ENCODE peak calls at places on chromosomes 3 and 15, in five cellular contexts. Y is heart right ventricle, T is fibroblast of the aortic adventitia, O is OCI-LY7, F is nephron progenitor cell. G is an unnamed sample.

GRCh38 chr15:65791335-65792129 is 561 bp downstream of the DENND4A start:
- DNase-seq in Y (peak), F (peak), O (peak), T (peak), G (peak)

GRCh38 chr15:46502668-46503067 is 867.8 kb downstream of the SQOR start:
- DNase-seq in F (no peak), T (no peak), O (peak), Y (no peak), G (no peak)

GRCh38 chr3:128786434-128787020 is 60.5 kb downstream of the RAB7A start:
- DNase-seq in T (peak), O (no peak), F (no peak), Y (no peak), G (no peak)

GRCh38 chr3:186567072-186567921 is at the start of gene TBCCD1:
- DNase-seq in Y (peak), O (peak), T (peak), F (peak), G (peak)

GRCh38 chr3:41581700-41582099 is 380.2 kb downstream of the ULK4 start:
- DNase-seq in Y (no peak), T (no peak), O (peak), F (no peak), G (no peak)

GRCh38 chr3:193837347-193837827 is 244.4 kb downstream of the OPA1 start:
- DNase-seq in T (no peak), O (no peak), Y (no peak), F (no peak), G (no peak)

GRCh38 chr15:70605606-70606410 is 157.6 kb downstream of the UACA start:
- DNase-seq in T (peak), Y (peak), O (no peak), F (no peak), G (no peak)

GRCh38 chr3:69866988-69867720 is 127.9 kb downstream of the MITF start:
- DNase-seq in T (peak), Y (no peak), O (no peak), F (no peak), G (no peak)

GRCh38 chr3:119239421-119239820 is 1.3 kb downstream of the B4GALT4 start:
- DNase-seq in F (no peak), T (peak), O (peak), Y (no peak), G (no peak)

GRCh38 chr15:25385986-25386385 is 52.8 kb downstream of the UBE3A start:
- DNase-seq in O (no peak), T (no peak), Y (no peak), F (no peak), G (no peak)

GRCh38 chr15:39336926-39337325 is 244.0 kb upstream of the THBS1 start:
- DNase-seq in O (no peak), T (no peak), F (no peak), Y (no peak), G (no peak)

GRCh38 chr3:131717493-131717892 is 214.7 kb upstream of the MRPL3 start:
- DNase-seq in T (no peak), F (no peak), Y (no peak), O (no peak), G (no peak)

GRCh38 chr15:62068071-62068786 is 1.5 kb downstream of the C2CD4A start:
- DNase-seq in T (peak), Y (peak), O (no peak), F (peak), G (peak)

GRCh38 chr3:31166249-31166885 is 271.9 kb upstream of the GADL1 start:
- DNase-seq in F (no peak), T (peak), Y (no peak), O (no peak), G (no peak)

GRCh38 chr3:114615535-114616064 is 321.8 kb downstream of the TIGIT start:
- DNase-seq in T (no peak), O (no peak), F (no peak), Y (no peak), G (no peak)

GRCh38 chr15:64426845-64427465 is 33.4 kb upstream of the ZNF609 start:
- DNase-seq in T (peak), F (no peak), Y (no peak), O (peak), G (no peak)

GRCh38 chr3:4995500-4996053 is 16.3 kb downstream of the BHLHE40 start:
- DNase-seq in T (peak), O (no peak), F (no peak), Y (no peak), G (no peak)

GRCh38 chr15:65391732-65392131 is 13.9 kb upstream of the IGDCC3 start:
- DNase-seq in T (no peak), Y (no peak), O (no peak), F (no peak), G (no peak)

GRCh38 chr3:100578646-100579045 is 30.8 kb upstream of the ADGRG7 start:
- DNase-seq in O (no peak), Y (no peak), T (no peak), F (no peak), G (no peak)

GRCh38 chr3:133393691-133394474 is 6.0 kb upstream of the BFSP2 start:
- DNase-seq in T (peak), F (no peak), O (no peak), Y (no peak), G (no peak)

GRCh38 chr15:95017950-95018349 is 786.6 kb downstream of the MCTP2 start:
- DNase-seq in T (no peak), F (no peak), O (no peak), Y (peak), G (no peak)

GRCh38 chr15:45091581-45091980 is 22.4 kb downstream of the DUOX2 start:
- DNase-seq in O (no peak), T (no peak), Y (peak), F (no peak), G (no peak)

GRCh38 chr15:76973362-76973743 is 21.6 kb upstream of the PSTPIP1 start:
- DNase-seq in Y (peak), F (peak), O (peak), T (peak), G (no peak)

GRCh38 chr15:62126364-62126763 is 38.7 kb downstream of the C2CD4B start:
- DNase-seq in Y (no peak), F (no peak), T (no peak), O (no peak), G (no peak)

GRCh38 chr15:48667701-48668100 is 22.2 kb upstream of the FBN1 start:
- DNase-seq in F (no peak), Y (no peak), O (no peak), T (peak), G (no peak)

GRCh38 chr3:15502616-15503015 is 18.9 kb downstream of the COLQ start:
- DNase-seq in F (no peak), Y (no peak), O (no peak), T (no peak), G (no peak)

GRCh38 chr15:78715930-78716329 is 74.9 kb upstream of the CHRNB4 start:
- DNase-seq in O (no peak), Y (no peak), T (peak), F (no peak), G (no peak)

GRCh38 chr3:171789759-171790505 is 20.4 kb downstream of the PLD1 start:
- DNase-seq in O (no peak), F (no peak), T (no peak), Y (no peak), G (no peak)

GRCh38 chr15:98978153-98978552 is 29.4 kb downstream of the PGPEP1L start:
- DNase-seq in Y (no peak), T (no peak), O (no peak), F (no peak), G (no peak)

GRCh38 chr3:152969557-152970300 is 134.8 kb downstream of the P2RY1 start:
- DNase-seq in O (no peak), F (no peak), T (peak), Y (no peak), G (no peak)

GRCh38 chr3:51977449-51978142 is 2.7 kb downstream of the ABHD14A start:
- DNase-seq in F (no peak), O (peak), Y (no peak), T (no peak), G (no peak)

GRCh38 chr3:112499328-112499727 is at the start of gene BTLA:
- DNase-seq in O (peak), Y (no peak), F (no peak), T (no peak), G (no peak)

GRCh38 chr3:101725192-101725889 is 927 bp downstream of the CEP97 start:
- DNase-seq in T (no peak), Y (peak), O (peak), F (peak), G (no peak)

DNA sequence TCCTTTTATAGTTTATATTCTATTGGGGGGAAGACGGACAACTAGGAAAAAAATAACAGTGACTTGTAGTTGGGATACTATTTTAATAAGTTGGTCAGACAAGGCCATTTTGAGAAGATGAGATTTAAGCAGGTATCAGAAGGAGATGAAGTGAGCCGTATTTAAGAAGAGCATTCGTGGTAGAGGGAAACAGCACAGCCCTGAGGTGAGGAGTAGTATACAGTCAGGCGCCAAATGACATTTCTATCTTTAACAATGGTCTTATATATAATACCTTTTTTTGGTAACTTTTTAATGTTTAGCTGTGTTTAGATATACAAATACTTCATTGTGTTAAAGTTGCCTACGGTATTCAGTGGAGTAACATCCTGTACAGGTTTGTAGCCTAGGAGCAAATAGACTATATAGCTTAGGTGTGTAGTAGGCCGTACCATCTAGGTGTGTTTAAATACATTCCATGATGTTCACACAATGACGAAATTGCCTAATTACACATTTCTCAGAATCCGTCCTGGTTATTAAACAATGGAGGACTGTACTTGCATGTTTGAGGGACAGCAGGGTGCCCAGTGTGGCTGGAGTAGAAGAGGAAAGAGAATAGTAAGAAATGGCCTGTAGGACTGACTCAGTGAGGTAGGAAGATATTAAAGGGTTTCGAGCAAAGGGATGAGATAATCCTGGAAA is 1.6 kb downstream of the NKTR start:
- DNase-seq in T (no peak), Y (no peak), O (peak), F (no peak), G (no peak)
- TF ChIP-seq CTCF in T (no peak), Y (no peak), O (peak), F (peak), G (peak)

DNA sequence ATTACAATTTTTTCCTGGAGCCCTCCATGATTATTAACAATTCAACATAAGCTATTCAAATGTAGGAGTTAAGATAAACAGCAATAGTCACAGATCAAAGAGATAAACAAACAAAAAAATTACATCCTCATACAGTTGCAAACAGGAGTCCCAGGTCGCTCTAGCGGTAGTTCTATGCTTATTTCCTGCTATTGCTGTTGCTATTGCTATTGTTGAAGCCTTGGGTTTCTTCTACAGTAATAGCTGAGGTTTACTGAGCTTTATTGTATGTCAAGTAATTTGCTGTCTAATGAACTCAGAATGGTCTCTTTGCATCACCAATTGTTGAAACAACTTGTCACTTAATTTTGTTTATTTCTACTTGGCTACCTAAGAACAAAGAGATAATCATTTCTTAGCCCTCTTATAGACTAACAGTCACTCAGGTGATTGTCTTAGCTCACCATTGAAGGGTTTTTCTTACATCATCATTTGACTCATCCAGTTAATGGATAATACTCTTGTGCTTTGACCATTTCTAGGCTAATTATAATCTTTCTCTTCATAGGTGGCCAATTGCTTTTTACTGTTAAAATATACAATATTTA is 654.6 kb downstream of the MECOM start:
- DNase-seq in T (no peak), Y (no peak), O (no peak), F (no peak), G (no peak)
- TF ChIP-seq CTCF in T (no peak), Y (no peak), O (no peak), F (no peak), G (no peak)

GRCh38 chr15:100259266-100259665 is 82.5 kb downstream of the ADAMTS17 start:
- DNase-seq in Y (no peak), F (no peak), T (no peak), O (no peak), G (peak)

GRCh38 chr15:100264994-100265640 is 76.7 kb downstream of the ADAMTS17 start:
- DNase-seq in T (no peak), Y (no peak), F (no peak), O (no peak), G (peak)

GRCh38 chr15:100263031-100263430 is 78.7 kb downstream of the ADAMTS17 start:
- DNase-seq in O (no peak), T (no peak), F (no peak), Y (no peak), G (no peak)

GRCh38 chr15:100263721-100264455 is 77.9 kb downstream of the ADAMTS17 start:
- DNase-seq in O (no peak), T (no peak), Y (no peak), F (no peak), G (peak)

GRCh38 chr15:100261302-100262240 is 80.2 kb downstream of the ADAMTS17 start:
- DNase-seq in F (no peak), T (no peak), O (no peak), Y (no peak), G (peak)
- TF ChIP-seq CTCF in F (no peak), T (no peak), O (no peak), Y (no peak), G (no peak)

GRCh38 chr3:14426305-14426620 is 23.9 kb downstream of the SLC6A6 start:
- DNase-seq in F (no peak), T (no peak), O (no peak), Y (no peak), G (no peak)

GRCh38 chr3:14423197-14423743 is 20.9 kb downstream of the SLC6A6 start:
- DNase-seq in T (no peak), O (no peak), Y (no peak), F (no peak), G (no peak)

GRCh38 chr3:14424711-14425573 is 22.5 kb downstream of the SLC6A6 start:
- DNase-seq in F (no peak), O (no peak), T (no peak), Y (no peak), G (no peak)

GRCh38 chr3:14423963-14424362 is 21.6 kb downstream of the SLC6A6 start:
- DNase-seq in F (no peak), T (no peak), O (no peak), Y (no peak), G (no peak)

DNA sequence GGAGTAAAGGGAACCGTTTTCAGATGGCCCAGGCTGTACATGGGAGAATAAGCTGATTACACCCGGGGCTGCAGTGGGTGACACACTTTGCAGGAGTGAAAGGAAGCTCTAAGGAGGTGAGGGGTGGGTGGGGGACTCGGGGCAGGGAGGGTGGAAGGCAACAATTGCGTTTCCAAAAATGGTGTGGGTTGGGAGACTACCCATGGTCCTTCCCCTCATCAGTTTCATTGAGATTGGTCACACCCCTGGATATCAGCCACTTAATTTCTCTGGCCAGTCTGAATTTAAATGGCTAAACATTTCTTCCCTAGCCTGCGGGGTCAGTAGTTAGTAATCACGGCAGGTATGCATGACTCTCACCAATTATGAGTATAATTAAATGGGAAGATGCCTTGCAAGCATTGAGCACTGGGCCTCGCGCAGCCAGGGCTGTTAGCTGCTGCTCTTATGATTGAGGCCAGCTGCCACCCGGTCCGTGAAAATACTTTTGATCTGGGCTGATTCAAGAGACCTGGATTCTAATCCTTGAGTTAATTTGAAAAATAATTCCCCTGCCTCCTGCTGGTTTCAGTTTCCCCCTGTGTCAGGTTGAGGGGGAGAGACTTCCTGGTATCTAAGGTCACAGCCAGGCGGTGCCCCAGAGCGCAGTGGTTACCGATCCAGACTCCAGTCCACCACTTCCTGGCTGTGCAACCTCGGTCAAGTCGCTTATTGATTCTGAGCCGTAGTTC is 23.3 kb downstream of the SLC6A6 start:
- DNase-seq in F (no peak), T (no peak), O (peak), Y (no peak), G (no peak)
- TF ChIP-seq CTCF in F (no peak), T (no peak), O (peak), Y (no peak), G (no peak)

GRCh38 chr3:54533856-54534255 is 394.0 kb downstream of the LRTM1 start:
- DNase-seq in F (no peak), Y (no peak), T (no peak), O (no peak), G (no peak)
- TF ChIP-seq CTCF in F (no peak), Y (no peak), T (no peak), O (no peak), G (no peak)

DNA sequence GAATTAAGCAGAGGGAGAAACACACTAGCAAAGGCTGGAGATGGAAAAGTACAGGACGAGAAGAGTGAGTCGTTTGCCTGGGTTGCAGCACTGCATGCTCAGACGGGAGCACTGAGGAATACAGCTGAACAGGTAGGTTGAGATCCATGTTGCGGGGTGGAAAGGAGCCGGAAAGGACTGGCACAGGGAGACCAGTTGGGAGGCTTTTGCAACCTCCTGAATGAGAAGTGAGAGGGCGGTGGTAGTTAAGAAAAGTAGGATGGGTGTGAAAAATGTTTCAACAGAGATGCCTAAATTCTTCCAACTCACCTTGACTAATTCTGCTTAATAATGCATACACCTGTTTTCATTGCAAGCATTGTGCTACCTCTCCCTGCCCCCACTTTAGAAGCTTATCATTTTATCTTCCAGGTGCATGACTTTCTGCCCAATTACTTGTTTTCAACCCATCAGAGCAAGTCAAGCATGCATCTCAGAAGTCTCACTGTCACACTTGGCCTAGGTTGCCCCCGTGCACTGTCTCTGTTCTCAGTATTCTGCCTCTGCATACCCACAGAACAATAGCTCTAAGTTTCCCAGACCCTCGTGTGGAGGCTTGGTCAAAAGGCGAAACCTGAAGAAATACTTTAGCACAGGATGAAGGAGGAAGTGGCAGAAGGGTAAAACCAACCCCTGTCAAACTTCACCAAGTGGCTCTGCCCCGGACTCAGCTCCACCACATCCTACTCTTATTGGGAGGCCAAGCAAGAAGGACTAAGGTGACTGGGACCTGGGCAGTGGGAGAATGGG is 199.3 kb upstream of the BCL6 start:
- DNase-seq in Y (no peak), O (peak), T (no peak), F (no peak), G (no peak)
- TF ChIP-seq CTCF in Y (no peak), O (no peak), T (no peak), F (no peak), G (no peak)

GRCh38 chr3:140296796-140297352 is 361.9 kb downstream of the CLSTN2 start:
- DNase-seq in T (peak), F (no peak), O (no peak), Y (no peak), G (no peak)
- TF ChIP-seq CTCF in T (no peak), F (no peak), O (no peak), Y (no peak), G (no peak)

GRCh38 chr15:67186226-67186649 is 68.2 kb downstream of the AAGAB start:
- DNase-seq in F (no peak), T (peak), Y (peak), O (no peak), G (no peak)
- TF ChIP-seq CTCF in F (no peak), T (no peak), Y (no peak), O (no peak), G (no peak)

GRCh38 chr3:61679103-61679502 is 117.7 kb downstream of the PTPRG start:
- DNase-seq in Y (no peak), O (no peak), F (no peak), T (no peak), G (no peak)

GRCh38 chr3:61681636-61682035 is 120.3 kb downstream of the PTPRG start:
- DNase-seq in O (no peak), F (no peak), T (no peak), Y (no peak), G (no peak)

GRCh38 chr3:61682671-61683408 is 121.5 kb downstream of the PTPRG start:
- DNase-seq in T (no peak), O (no peak), Y (no peak), F (no peak), G (no peak)

GRCh38 chr3:61683409-61684261 is 122.3 kb downstream of the PTPRG start:
- DNase-seq in Y (no peak), T (no peak), F (no peak), O (no peak), G (no peak)

GRCh38 chr3:61680617-61681016 is 119.2 kb downstream of the PTPRG start:
- DNase-seq in F (no peak), Y (no peak), O (no peak), T (no peak), G (no peak)
- TF ChIP-seq CTCF in F (no peak), Y (no peak), O (no peak), T (no peak), G (no peak)

GRCh38 chr3:12948371-12948770 is 107.0 kb upstream of the RPL32 start:
- DNase-seq in F (no peak), T (peak), Y (no peak), O (no peak), G (no peak)

GRCh38 chr3:12946134-12946533 is 104.8 kb upstream of the RPL32 start:
- DNase-seq in T (no peak), F (no peak), Y (no peak), O (no peak), G (no peak)

GRCh38 chr3:12946661-12947316 is 105.4 kb upstream of the RPL32 start:
- DNase-seq in T (no peak), Y (no peak), O (no peak), F (no peak), G (no peak)

GRCh38 chr3:12948891-12949711 is 107.7 kb upstream of the RPL32 start:
- DNase-seq in T (peak), O (peak), F (no peak), Y (no peak), G (no peak)

GRCh38 chr3:12947504-12948369 is 106.4 kb upstream of the RPL32 start:
- DNase-seq in O (no peak), F (no peak), Y (no peak), T (peak), G (no peak)
- TF ChIP-seq CTCF in O (no peak), F (no peak), Y (peak), T (peak), G (peak)